ENCODE peak calls at places on chromosomes 1 and 21, in seven cellular contexts. I is mesenchymal stem cell, N is AG08396, V is anterior cingulate cortex, S is AG09309, H is fibroblast of lung, Q is NCI-H345. Y is an unnamed sample.

GRCh38 chr1:228756457-228756856 is 21.2 kb downstream of the RHOU start:
- DNase-seq in H (no peak), I (no peak), V (no peak), N (no peak), Q (no peak), S (no peak), Y (no peak)

GRCh38 chr1:1062364-1063163 is 11.5 kb downstream of the RNF223 start:
- DNase-seq in I (peak), S (no peak), V (no peak), H (peak), N (no peak), Q (no peak), Y (no peak)

GRCh38 chr1:59638172-59638800 is 176.5 kb upstream of the HOOK1 start:
- DNase-seq in Q (no peak), S (peak), V (no peak), H (peak), I (peak), N (peak), Y (no peak)

GRCh38 chr1:81832573-81832972 is 31.8 kb downstream of the ADGRL2 start:
- DNase-seq in N (peak), S (peak), Q (no peak), I (peak), V (no peak), H (peak), Y (no peak)

GRCh38 chr1:85683292-85684025 is 24.8 kb downstream of the ZNHIT6 start:
- DNase-seq in N (no peak), V (no peak), Q (no peak), H (no peak), I (no peak), S (no peak), Y (no peak)

GRCh38 chr1:35001743-35002142 is 16.6 kb upstream of the TMEM35B start:
- DNase-seq in S (no peak), N (peak), I (no peak), V (no peak), Q (no peak), H (no peak), Y (no peak)

GRCh38 chr1:228088586-228089498 is 6.3 kb downstream of the ARF1 start:
- DNase-seq in Q (no peak), H (peak), V (no peak), N (no peak), S (no peak), I (peak), Y (no peak)

GRCh38 chr21:46604975-46605758 is at the start of gene S100B:
- DNase-seq in V (peak), H (no peak), Q (no peak), I (no peak), N (no peak), S (no peak), Y (peak)

GRCh38 chr1:173467426-173467825 is 9.7 kb upstream of the PRDX6 start:
- DNase-seq in V (no peak), I (no peak), S (no peak), N (no peak), Q (no peak), H (no peak), Y (no peak)

GRCh38 chr1:87942165-87942564 is 613.5 kb downstream of the LMO4 start:
- DNase-seq in V (no peak), I (peak), H (no peak), S (peak), N (no peak), Q (no peak), Y (no peak)

Y was measured in DMS153.